ENCODE peak calls at places on chromosome 14, in ten cellular contexts. P, X, N, V, D, F, L, M, K and R are unnamed samples. For H3K4me1, the result is how much of the 10 kb centered on the place peaks cover.

GRCh38 chr14:98323850-98324249 is 948.1 kb downstream of the BCL11B start:
- DNase-seq in P (no peak), X (no peak), N (no peak), V (no peak), D (no peak), F (no peak), L (no peak), M (no peak), K (no peak), R (no peak)

GRCh38 chr14:84622357-84622756 is 907.6 kb upstream of the FLRT2 start:
- DNase-seq in P (no peak), X (no peak), N (no peak), V (no peak), D (no peak), F (no peak), L (no peak), M (no peak), K (no peak), R (no peak)

GRCh38 chr14:26330982-26331381 is 266.9 kb downstream of the NOVA1 start:
- DNase-seq in P (no peak), X (no peak), N (no peak), V (no peak), D (peak), F (no peak), L (no peak), M (peak), K (no peak), R (no peak)

GRCh38 chr14:24236689-24237462 is 4.1 kb downstream of the GMPR2 start:
- DNase-seq in P (no peak), X (no peak), N (no peak), V (no peak), D (no peak), F (peak), L (no peak), M (no peak), K (no peak), R (no peak)

GRCh38 chr14:24411468-24412454 is 13.0 kb downstream of the NYNRIN start:
- DNase-seq in P (peak), X (peak), N (peak), V (no peak), D (no peak), F (no peak), L (peak), M (peak), K (peak), R (peak)

GRCh38 chr14:89540830-89541470 is 123.9 kb upstream of the FOXN3 start:
- DNase-seq in P (no peak), X (no peak), N (no peak), V (no peak), D (no peak), F (no peak), L (peak), M (no peak), K (no peak), R (no peak)

GRCh38 chr14:35050652-35051051 is 4.6 kb downstream of the FAM177A1 start:
- DNase-seq in P (no peak), X (no peak), N (no peak), V (peak), D (no peak), F (peak), L (peak), M (no peak), K (no peak), R (no peak)

GRCh38 chr14:77459072-77459723 is 1.3 kb downstream of the AHSA1 start:
- DNase-seq in P (peak), X (no peak), N (peak), V (no peak), D (peak), F (peak), L (peak), M (peak), K (no peak), R (peak)

GRCh38 chr14:51604078-51604477 is 47.6 kb upstream of the FRMD6 start:
- DNase-seq in P (no peak), X (no peak), N (no peak), V (no peak), D (no peak), F (no peak), L (peak), M (no peak), K (no peak), R (no peak)

GRCh38 chr14:81326451-81326850 is 73.7 kb downstream of the STON2 start:
- DNase-seq in P (no peak), X (no peak), N (no peak), V (no peak), D (no peak), F (no peak), L (no peak), M (no peak), K (no peak), R (no peak)

GRCh38 chr14:68654471-68654941 is 138.4 kb downstream of the ZFP36L1 start:
- DNase-seq in P (no peak), X (no peak), N (no peak), V (no peak), D (no peak), F (no peak), L (no peak), M (no peak), K (no peak), R (no peak)

GRCh38 chr14:22814945-22815713 is at the start of gene SLC7A7:
- DNase-seq in P (no peak), X (no peak), N (no peak), V (no peak), D (no peak), F (no peak), L (no peak), M (no peak), K (no peak), R (no peak)

GRCh38 chr14:22598099-22598895 is at the start of gene ABHD4:
- DNase-seq in P (no peak), X (peak), N (peak), V (peak), D (peak), F (peak), L (peak), M (peak), K (peak), R (peak)

GRCh38 chr14:64671591-64671990 is 32.6 kb upstream of the PLEKHG3 start:
- DNase-seq in P (peak), X (no peak), N (no peak), V (no peak), D (no peak), F (no peak), L (peak), M (no peak), K (no peak), R (no peak)

GRCh38 chr14:52455291-52456088 is 96.8 kb downstream of the TXNDC16 start:
- DNase-seq in P (no peak), X (no peak), N (no peak), V (no peak), D (no peak), F (no peak), L (peak), M (no peak), K (no peak), R (no peak)

GRCh38 chr14:78399316-78399889 is 229.2 kb downstream of the NRXN3 start:
- DNase-seq in P (no peak), X (no peak), N (no peak), V (no peak), D (no peak), F (no peak), L (no peak), M (peak), K (no peak), R (no peak)

GRCh38 chr14:74591394-74591793 is 20.6 kb downstream of the LTBP2 start:
- DNase-seq in P (no peak), X (peak), N (no peak), V (no peak), D (no peak), F (no peak), L (no peak), M (no peak), K (no peak), R (no peak)
- TF ChIP-seq POLR2A in P (no peak), X (no peak), N (no peak), V (no peak), D (no peak), F (no peak), L (no peak), M (no peak), K (no peak), R (no peak)

DNA sequence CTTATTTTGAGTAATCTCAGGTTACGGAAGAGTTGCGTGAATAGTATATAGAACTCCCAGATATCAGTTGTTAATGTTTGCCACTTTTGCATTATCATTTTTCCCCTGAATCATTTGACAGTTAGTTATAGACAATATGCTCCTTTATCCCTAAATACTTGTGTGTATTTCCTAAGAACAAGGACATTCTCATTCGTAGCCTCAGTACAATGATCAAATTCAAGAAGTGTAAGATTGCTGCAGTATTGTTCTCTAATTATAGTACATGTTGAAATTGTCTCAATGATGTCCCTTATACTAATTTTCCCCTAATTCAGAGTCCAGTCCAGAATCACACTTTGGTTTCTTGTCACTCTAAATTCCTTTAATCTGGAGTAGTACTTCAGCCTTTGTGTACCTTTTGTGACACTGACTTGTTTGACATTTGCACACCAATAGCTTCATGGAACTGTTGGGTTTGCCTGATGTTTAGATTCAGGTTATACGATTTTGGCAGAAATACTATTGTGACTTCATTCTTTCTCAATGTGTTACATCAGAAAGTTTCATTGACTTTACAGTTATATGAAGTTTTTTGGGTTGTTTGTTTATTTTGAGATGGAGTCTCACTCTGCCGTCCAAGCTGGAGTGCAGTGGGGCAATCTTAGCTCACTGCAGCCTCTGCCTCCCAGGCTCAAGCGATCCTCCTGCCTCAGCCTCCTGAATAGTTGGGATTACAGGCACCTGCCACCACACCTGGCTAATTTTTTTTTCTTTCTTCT is 13.1 kb downstream of the DYNC1H1 start:
- DNase-seq in P (no peak), X (no peak), N (no peak), V (no peak), D (no peak), F (no peak), L (peak), M (no peak), K (no peak), R (no peak)
- H3K4me1 ChIP-seq in P (under half), X (under half), N (half or more), V (under half), D (under half), F (under half), L (under half), M (under half), K (under half), R (under half)

DNA sequence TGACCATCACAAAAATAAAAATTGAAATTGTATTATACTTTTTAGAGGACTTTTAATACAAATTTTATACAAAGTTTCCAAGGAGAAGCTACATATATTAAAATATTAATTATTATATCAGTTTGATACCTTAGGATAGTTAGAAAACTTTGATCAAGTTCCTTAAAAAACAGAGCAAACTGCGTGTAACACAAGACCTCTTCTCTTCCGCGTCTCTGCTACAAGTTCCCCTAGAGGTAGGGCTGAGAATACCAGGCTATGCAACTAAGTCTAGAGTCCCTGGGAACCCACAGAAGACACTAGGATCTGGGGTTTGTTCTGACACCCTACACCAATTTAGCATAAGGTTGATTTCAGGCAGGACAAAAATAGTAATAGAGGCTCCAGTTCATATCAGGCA is 319.0 kb downstream of the FOXG1 start:
- DNase-seq in P (no peak), X (no peak), N (no peak), V (no peak), D (no peak), F (no peak), L (peak), M (peak), K (no peak), R (no peak)
- TF ChIP-seq CTCF in P (no peak), X (no peak), N (no peak), V (peak), D (peak), F (no peak), L (peak), M (no peak), K (no peak), R (no peak)

DNA sequence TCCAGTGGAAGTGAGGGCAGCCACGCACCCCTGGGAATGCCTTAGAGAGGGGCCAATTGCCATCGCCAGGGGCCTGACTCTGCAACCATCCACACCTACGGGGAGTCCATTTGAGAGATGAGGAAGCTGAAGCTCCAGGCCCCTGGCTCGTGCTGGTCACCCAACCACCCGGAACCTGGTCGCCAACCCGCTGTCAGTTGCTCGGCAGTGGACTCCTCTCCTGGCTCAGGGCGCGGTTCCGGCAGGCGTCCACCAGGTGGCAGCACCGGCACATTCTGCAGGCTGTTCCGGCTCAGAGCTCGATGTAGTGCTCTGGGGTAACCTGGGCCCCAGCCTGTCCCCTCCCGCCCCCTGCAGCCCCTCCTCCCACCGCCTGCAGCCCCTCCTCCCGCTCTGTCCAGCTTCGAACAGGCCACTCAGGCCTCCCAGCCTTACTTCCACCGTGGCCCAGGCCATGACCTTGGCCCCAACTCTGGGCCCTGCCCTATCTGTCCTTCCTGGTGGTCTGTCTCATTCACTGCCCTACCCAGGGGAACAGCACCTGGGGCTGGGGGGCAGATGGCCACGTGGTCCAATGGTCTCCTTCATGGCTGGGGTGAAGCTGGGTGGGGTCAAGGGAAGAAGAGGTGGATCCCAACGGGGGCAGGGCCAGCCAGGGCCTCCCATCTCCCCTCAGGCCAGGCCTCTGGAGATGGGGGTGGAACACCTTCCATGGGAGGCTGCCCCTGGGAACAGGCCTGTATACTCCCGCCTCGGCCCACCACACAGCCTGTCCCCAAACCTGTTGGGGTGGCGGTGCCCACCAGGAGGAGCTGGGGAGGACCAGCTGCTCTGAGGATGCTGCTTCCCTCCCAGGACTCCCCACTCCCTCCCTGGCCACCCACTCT is 15.7 kb downstream of the SIVA1 start:
- DNase-seq in P (peak), X (peak), N (peak), V (peak), D (peak), F (peak), L (peak), M (peak), K (peak), R (peak)
- TF ChIP-seq POLR2A in P (no peak), X (no peak), N (no peak), V (peak), D (no peak), F (no peak), L (peak), M (no peak), K (no peak), R (no peak)

GRCh38 chr14:91243098-91243483 is 1.4 kb downstream of the GPR68 start:
- DNase-seq in P (no peak), X (no peak), N (no peak), V (no peak), D (no peak), F (no peak), L (no peak), M (no peak), K (no peak), R (no peak)

GRCh38 chr14:91245029-91245428 is 525 bp upstream of the GPR68 start:
- DNase-seq in P (no peak), X (no peak), N (no peak), V (no peak), D (no peak), F (no peak), L (no peak), M (no peak), K (no peak), R (no peak)

GRCh38 chr14:91242635-91243034 is 1.9 kb downstream of the GPR68 start:
- DNase-seq in P (no peak), X (no peak), N (no peak), V (no peak), D (no peak), F (no peak), L (no peak), M (no peak), K (no peak), R (no peak)

GRCh38 chr14:91246051-91246852 is 1.7 kb upstream of the GPR68 start:
- DNase-seq in P (no peak), X (no peak), N (no peak), V (no peak), D (no peak), F (no peak), L (no peak), M (no peak), K (no peak), R (no peak)

GRCh38 chr14:91244501-91244901 is at the start of gene GPR68:
- DNase-seq in P (no peak), X (peak), N (peak), V (no peak), D (no peak), F (no peak), L (peak), M (peak), K (peak), R (peak)
- H3K4me1 ChIP-seq in P (under half), X (under half), N (under half), V (under half), D (under half), F (under half), L (under half), M (under half), K (under half), R (under half)